ENCODE peak calls at places on chromosomes 6 and 20, in six cellular contexts. F is activated naive CD8-positive, alpha-beta T cell treated with anti-CD3 and anti-CD28 coated beads for 36 hours; K is T follicular helper cell; M is head of caudate nucleus; T is activated naive CD4-positive, alpha-beta T cell; D is stimulated activated CD8-positive, alpha-beta memory T cell treated with anti-CD3 and anti-CD28 coated beads, Interleukin-15, amount 100 ng/mL, for 1 hour. W is an unnamed sample.

GRCh38 chr20:24164360-24164759 is 175.8 kb upstream of the GGTLC1 start:
- DNase-seq in F (no peak), K (peak), M (no peak), T (peak), D (no peak), W (no peak)

GRCh38 chr6:168618546-168619315 is 177.7 kb downstream of the SMOC2 start:
- DNase-seq in F (no peak), K (no peak), M (no peak), T (no peak), D (no peak), W (no peak)

GRCh38 chr6:6227896-6228295 is 92.6 kb downstream of the F13A1 start:
- DNase-seq in F (no peak), K (no peak), M (no peak), T (no peak), D (no peak), W (no peak)

GRCh38 chr6:104768906-104769305 is 90.8 kb downstream of the HACE1 start:
- DNase-seq in F (no peak), K (no peak), M (no peak), T (no peak), D (no peak), W (no peak)

GRCh38 chr6:29792123-29793035 is 35.2 kb upstream of the HLA-G start:
- DNase-seq in F (peak), K (peak), M (peak), T (peak), D (peak), W (peak)

GRCh38 chr6:149286905-149287304 is 30.6 kb upstream of the TAB2 start:
- DNase-seq in F (no peak), K (no peak), M (no peak), T (no peak), D (no peak), W (no peak)

GRCh38 chr6:168272379-168273011 is 47.1 kb downstream of the DACT2 start:
- DNase-seq in F (no peak), K (no peak), M (no peak), T (no peak), D (no peak), W (no peak)

GRCh38 chr6:63923139-63923739 is 287.6 kb downstream of the PHF3 start:
- DNase-seq in F (no peak), K (no peak), M (no peak), T (no peak), D (no peak), W (no peak)

GRCh38 chr6:14706378-14706929 is 539.4 kb upstream of the JARID2 start:
- DNase-seq in F (peak), K (peak), M (no peak), T (no peak), D (no peak), W (no peak)

GRCh38 chr20:47464380-47465101 is 37.1 kb upstream of the NCOA3 start:
- DNase-seq in F (no peak), K (no peak), M (no peak), T (no peak), D (no peak), W (no peak)

GRCh38 chr6:137827977-137828815 is 38.9 kb upstream of the TNFAIP3 start:
- DNase-seq in F (peak), K (no peak), M (no peak), T (no peak), D (no peak), W (no peak)

GRCh38 chr6:6546318-6547110 is 42.0 kb upstream of the LY86 start:
- DNase-seq in F (peak), K (no peak), M (peak), T (peak), D (no peak), W (peak)

GRCh38 chr6:7108196-7108963 is 619 bp downstream of the RREB1 start:
- DNase-seq in F (peak), K (peak), M (peak), T (peak), D (no peak), W (peak)

GRCh38 chr20:47220161-47220582 is 136.3 kb downstream of the ZMYND8 start:
- DNase-seq in F (peak), K (peak), M (no peak), T (peak), D (peak), W (peak)

GRCh38 chr6:123962508-123962907 is 158.8 kb downstream of the NKAIN2 start:
- DNase-seq in F (no peak), K (no peak), M (peak), T (no peak), D (no peak), W (no peak)

GRCh38 chr20:43731927-43732326 is 5.1 kb upstream of the GTSF1L start:
- DNase-seq in F (no peak), K (no peak), M (no peak), T (no peak), D (no peak), W (no peak)

GRCh38 chr20:40724566-40724965 is 35.5 kb upstream of the MAFB start:
- DNase-seq in F (no peak), K (no peak), M (no peak), T (no peak), D (no peak), W (no peak)

GRCh38 chr20:50019466-50020256 is 36.9 kb downstream of the SNAI1 start:
- DNase-seq in F (no peak), K (no peak), M (peak), T (no peak), D (no peak), W (no peak)

GRCh38 chr6:2038096-2038495 is 207.3 kb downstream of the GMDS start:
- DNase-seq in F (no peak), K (no peak), M (no peak), T (no peak), D (no peak), W (no peak)

GRCh38 chr6:143059616-143060353 is 904 bp upstream of the AIG1 start:
- DNase-seq in F (peak), K (peak), M (no peak), T (no peak), D (no peak), W (no peak)

GRCh38 chr6:35568967-35569606 is 56.4 kb upstream of the TULP1 start:
- DNase-seq in F (peak), K (peak), M (peak), T (no peak), D (no peak), W (no peak)

GRCh38 chr6:126123226-126123625 is 136.9 kb downstream of the TRMT11 start:
- DNase-seq in F (no peak), K (no peak), M (no peak), T (no peak), D (no peak), W (no peak)

GRCh38 chr6:70651326-70651905 is 16.3 kb upstream of the SMAP1 start:
- DNase-seq in F (peak), K (peak), M (no peak), T (no peak), D (peak), W (no peak)

GRCh38 chr6:28606424-28607391 is 81.0 kb downstream of the GPX5 start:
- DNase-seq in F (peak), K (no peak), M (peak), T (no peak), D (no peak), W (peak)

GRCh38 chr6:42748241-42748898 is 2.5 kb upstream of the TBCC start:
- DNase-seq in F (no peak), K (no peak), M (no peak), T (no peak), D (no peak), W (no peak)

GRCh38 chr6:6843777-6844176 is 255.3 kb downstream of the LY86 start:
- DNase-seq in F (no peak), K (no peak), M (no peak), T (no peak), D (no peak), W (no peak)

GRCh38 chr6:25452027-25452426 is 172.9 kb downstream of the CARMIL1 start:
- DNase-seq in F (no peak), K (no peak), M (no peak), T (no peak), D (no peak), W (no peak)

GRCh38 chr6:70059047-70059719 is 192.8 kb downstream of the COL19A1 start:
- DNase-seq in F (no peak), K (no peak), M (no peak), T (no peak), D (no peak), W (no peak)

GRCh38 chr6:40585661-40586269 is 1.4 kb downstream of the LRFN2 start:
- DNase-seq in F (no peak), K (no peak), M (no peak), T (no peak), D (no peak), W (peak)

GRCh38 chr20:37346526-37347346 is 796 bp downstream of the SRC start:
- DNase-seq in F (no peak), K (no peak), M (no peak), T (no peak), D (no peak), W (peak)

GRCh38 chr20:59985864-59986263 is 27.6 kb downstream of the CDH26 start:
- DNase-seq in F (peak), K (no peak), M (no peak), T (no peak), D (no peak), W (no peak)

GRCh38 chr6:19997104-19997503 is 159.9 kb downstream of the ID4 start:
- DNase-seq in F (no peak), K (no peak), M (no peak), T (no peak), D (no peak), W (no peak)

GRCh38 chr6:139230421-139230840 is 61.4 kb downstream of the TXLNB start:
- DNase-seq in F (no peak), K (no peak), M (no peak), T (no peak), D (no peak), W (peak)

GRCh38 chr20:58555078-58555765 is 40.0 kb upstream of the APCDD1L start:
- DNase-seq in F (no peak), K (no peak), M (no peak), T (no peak), D (no peak), W (no peak)

GRCh38 chr6:137258170-137258569 is 39.0 kb upstream of the IFNGR1 start:
- DNase-seq in F (no peak), K (no peak), M (no peak), T (no peak), D (no peak), W (no peak)